ENCODE peak calls at places on chromosome 21, in ten cellular contexts. E, S, W, D, X, A, M, L, P and U are unnamed samples.

GRCh38 chr21:30058928-30059327 is 107.7 kb downstream of the CLDN17 start:
- DNase-seq in D (no peak), S (no peak), M (no peak), L (no peak), X (no peak), A (no peak), P (no peak), W (no peak), E (no peak), U (no peak)

GRCh38 chr21:17775431-17776126 is 43.6 kb downstream of the C21orf91 start:
- DNase-seq in E (no peak), X (no peak), S (no peak), A (no peak), W (no peak), L (peak; percentile 75), P (no peak), M (no peak), D (no peak), U (peak; percentile 87)

GRCh38 chr21:27314096-27314495 is 347.2 kb upstream of the ADAMTS5 start:
- DNase-seq in S (no peak), X (no peak), L (no peak), D (no peak), P (no peak), W (no peak), E (no peak), M (no peak), A (no peak), U (no peak)

GRCh38 chr21:35924714-35925301 is 135.5 kb downstream of the SETD4 start:
- DNase-seq in L (no peak), P (no peak), M (no peak), A (no peak), S (peak; percentile 23), D (peak; percentile 21), W (no peak), X (peak; percentile 33), E (no peak), U (no peak)

GRCh38 chr21:28111151-28111619 is 881.5 kb downstream of the LTN1 start:
- DNase-seq in L (peak; percentile 56), X (peak; percentile 29), P (peak; percentile 89), D (no peak), M (no peak), W (peak; percentile 79), S (no peak), E (peak; percentile 80), A (peak; percentile 62), U (no peak)

GRCh38 chr21:34274001-34274400 is 89.8 kb upstream of the KCNE2 start:
- DNase-seq in X (no peak), D (no peak), P (no peak), L (no peak), W (no peak), S (no peak), E (no peak), A (no peak), M (no peak), U (no peak)

GRCh38 chr21:45511007-45511406 is 31.2 kb downstream of the SLC19A1 start:
- DNase-seq in E (peak; percentile 14), L (no peak), M (peak; percentile 44), A (no peak), W (peak; percentile 70), P (no peak), S (no peak), X (no peak), D (no peak), U (peak; percentile 49)

GRCh38 chr21:26964379-26964778 is 2.5 kb downstream of the ADAMTS5 start:
- DNase-seq in P (peak; percentile 86), M (no peak), X (no peak), A (peak; percentile 11), D (no peak), L (peak; percentile 67), E (peak; percentile 73), S (no peak), W (peak; percentile 87), U (no peak)

GRCh38 chr21:14523234-14523633 is 22.9 kb downstream of the SAMSN1 start:
- DNase-seq in L (no peak), D (no peak), W (no peak), P (no peak), S (no peak), E (peak; percentile 27), X (no peak), A (no peak), M (no peak), U (peak; percentile 76)

GRCh38 chr21:44657635-44658183 is at the start of gene KRTAP12-3:
- DNase-seq in W (no peak), M (no peak), A (no peak), L (peak; percentile 61), X (no peak), S (no peak), E (no peak), P (no peak), D (no peak), U (peak; percentile 86)

GRCh38 chr21:15333943-15334342 is 269.1 kb upstream of the NRIP1 start:
- DNase-seq in L (no peak), S (no peak), D (no peak), W (no peak), E (no peak), P (no peak), M (no peak), X (no peak), A (no peak), U (no peak)

GRCh38 chr21:31173881-31174555 is 135.7 kb upstream of the KRTAP19-8 start:
- DNase-seq in W (no peak), A (peak; percentile 13), S (no peak), M (peak; percentile 67), E (peak; percentile 55), L (no peak), X (peak; percentile 30), D (no peak), P (no peak), U (no peak)

GRCh38 chr21:25329227-25329626 is 278.1 kb downstream of the MRPL39 start:
- DNase-seq in S (no peak), A (no peak), X (no peak), D (no peak), W (no peak), L (no peak), P (no peak), M (no peak), E (no peak), U (no peak)

GRCh38 chr21:20856926-20857325 is 141.3 kb upstream of the NCAM2 start:
- DNase-seq in L (no peak), P (no peak), E (no peak), M (no peak), A (no peak), X (no peak), W (no peak), S (peak; percentile 15), D (no peak), U (no peak)

GRCh38 chr21:45560106-45561021 is 18.1 kb upstream of the SLC19A1 start:
- DNase-seq in D (no peak), P (peak; percentile 7), A (no peak), E (peak; percentile 9), L (peak; percentile 38), S (no peak), M (no peak), W (peak; percentile 65), X (no peak), U (peak; percentile 61)

GRCh38 chr21:45938453-45938755 is 43.2 kb upstream of the COL6A1 start:
- DNase-seq in M (no peak), A (no peak), L (no peak), D (no peak), S (no peak), W (no peak), P (no peak), E (no peak), X (no peak), U (peak; percentile 49)

DNA sequence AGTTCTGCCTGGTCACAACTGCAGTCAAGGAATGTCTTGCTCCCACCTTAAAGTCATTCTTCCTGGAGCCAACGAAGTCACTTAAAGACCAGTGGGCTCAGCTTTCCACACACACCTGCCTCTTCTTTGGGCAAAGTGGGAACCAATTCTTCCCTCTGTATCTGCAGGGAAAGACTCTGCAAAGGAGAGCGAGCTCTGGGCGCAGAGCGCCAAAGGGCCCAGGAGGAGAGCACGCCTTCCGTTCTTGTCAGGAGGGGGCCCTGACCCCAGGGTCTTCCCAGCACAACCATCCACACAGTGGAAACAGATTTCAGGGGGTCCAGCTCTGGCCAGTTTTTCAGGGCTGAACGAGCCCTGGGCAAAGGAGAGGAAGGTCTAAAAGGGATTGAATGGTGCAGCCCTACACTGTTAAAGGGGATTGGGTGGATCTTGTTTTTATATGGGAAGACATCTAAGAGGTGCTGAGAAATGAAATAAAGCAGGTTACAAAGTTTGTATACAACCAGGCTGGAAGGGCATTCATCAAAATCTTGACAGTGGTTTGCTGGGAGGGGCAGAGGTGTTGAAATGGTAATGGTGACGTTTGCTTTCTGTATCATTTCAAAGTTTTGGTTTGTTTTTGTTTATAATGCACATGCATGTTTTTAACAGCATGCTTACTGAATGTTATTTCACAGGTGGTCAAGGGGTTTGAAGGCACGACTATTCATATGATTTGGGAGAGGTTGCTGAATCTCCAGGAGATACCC is 6.9 kb upstream of the OLIG2 start:
- DNase-seq in X (no peak), S (no peak), A (no peak), W (no peak), E (no peak), P (no peak), D (no peak), M (no peak), L (no peak), U (no peak)
- TF ChIP-seq POLR2A in X (no peak), S (no peak), A (no peak), W (no peak), E (no peak), P (no peak), D (no peak), M (no peak), L (no peak), U (no peak)

GRCh38 chr21:42679319-42679981 is 26.0 kb downstream of the PDE9A start:
- DNase-seq in L (no peak), M (no peak), D (no peak), E (no peak), A (no peak), W (no peak), S (no peak), P (no peak), X (no peak), U (peak; percentile 47)
- TF ChIP-seq CTCF in L (no peak), M (no peak), D (no peak), E (no peak), A (no peak), W (no peak), S (no peak), P (no peak), X (no peak), U (no peak)

DNA sequence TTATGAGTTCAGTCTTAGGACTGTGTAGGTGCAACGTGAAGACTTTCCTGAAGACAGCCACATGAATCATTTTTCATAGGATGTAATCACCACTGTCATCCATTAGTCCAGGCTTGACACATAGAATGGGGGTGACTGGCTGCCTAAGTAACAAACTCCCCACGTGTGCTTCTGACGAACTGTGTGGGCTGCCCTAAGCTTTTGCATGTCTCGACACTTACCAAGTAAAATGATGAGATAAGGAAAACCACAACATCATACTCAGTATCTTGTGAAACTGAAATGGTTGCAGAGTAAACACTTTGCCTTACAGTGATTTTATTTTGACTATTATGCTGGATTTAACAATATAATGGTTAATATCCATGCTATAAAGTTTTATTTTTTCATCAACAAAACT is 19.5 kb downstream of the ERG start:
- DNase-seq in L (no peak), D (no peak), E (no peak), P (no peak), X (no peak), S (no peak), W (no peak), M (no peak), A (no peak), U (no peak)
- H3K27ac ChIP-seq in L (no peak overlapping the region), D (no peak overlapping the region), E (no peak overlapping the region), P (no peak overlapping the region), X (no peak overlapping the region), S (no peak overlapping the region), W (no peak overlapping the region), M (no peak overlapping the region), A (no peak overlapping the region), U (no peak overlapping the region)

GRCh38 chr21:39007532-39007931 is 175.7 kb downstream of the PSMG1 start:
- DNase-seq in W (no peak), E (no peak), P (no peak), M (no peak), D (no peak), S (no peak), L (no peak), X (no peak), A (no peak), U (no peak)
- TF ChIP-seq POLR2A in W (no peak), E (no peak), P (no peak), M (no peak), D (no peak), S (no peak), L (no peak), X (no peak), A (no peak), U (no peak)